ENCODE peak calls at places on chromosome 19, in five cellular contexts. V, B, O, H and F are unnamed samples.

GRCh38 chr19:2150794-2151338 is 500 bp downstream of the AP3D1 start:
- DNase-seq in O (no peak), V (no peak), B (no peak), H (no peak), F (no peak)

GRCh38 chr19:49097453-49098288 is 12.4 kb downstream of the SNRNP70 start:
- DNase-seq in B (peak; percentile 55), V (no peak), O (peak; percentile 85), H (peak; percentile 86), F (peak; percentile 88)

GRCh38 chr19:13100031-13100588 is 2.5 kb downstream of the LYL1 start:
- DNase-seq in H (peak; percentile 70), B (no peak), O (no peak), V (peak; percentile 78), F (peak; percentile 19)

GRCh38 chr19:40633207-40633606 is 32.0 kb downstream of the LTBP4 start:
- DNase-seq in H (no peak), V (no peak), O (no peak), B (peak; percentile 25), F (no peak)

GRCh38 chr19:52734340-52734892 is 428 bp downstream of the ZNF611 start:
- DNase-seq in H (no peak), V (no peak), B (no peak), O (peak; percentile 39), F (no peak)

GRCh38 chr19:49680473-49681351 is 3.6 kb downstream of the PRMT1 start:
- DNase-seq in B (peak; percentile 70), O (peak; percentile 98), V (no peak), H (peak; percentile 93), F (peak; percentile 92)

GRCh38 chr19:48480476-48481190 is 11.5 kb downstream of the CYTH2 start:
- DNase-seq in V (no peak), O (peak; percentile 71), H (no peak), B (no peak), F (no peak)

GRCh38 chr19:1035998-1036621 is 3.8 kb upstream of the ABCA7 start:
- DNase-seq in B (no peak), V (no peak), O (peak; percentile 71), H (peak; percentile 55), F (no peak)

GRCh38 chr19:5218963-5219530 is 121.6 kb downstream of the PTPRS start:
- DNase-seq in B (no peak), H (no peak), V (no peak), O (no peak), F (no peak)

GRCh38 chr19:30214651-30215051 is 157.5 kb upstream of the ZNF536 start:
- DNase-seq in B (no peak), H (no peak), O (no peak), V (peak; percentile 1), F (no peak)

GRCh38 chr19:23070353-23070781 is 46.5 kb upstream of the ZNF730 start:
- DNase-seq in O (peak; percentile 86), V (no peak), H (peak; percentile 35), B (no peak), F (no peak)

GRCh38 chr19:44723299-44723951 is 24.5 kb downstream of the CEACAM16 start:
- DNase-seq in B (no peak), V (no peak), O (no peak), H (no peak), F (no peak)

GRCh38 chr19:13079542-13079986 is 23.1 kb downstream of the LYL1 start:
- DNase-seq in H (peak; percentile 87), V (no peak), B (no peak), O (no peak), F (no peak)

GRCh38 chr19:15463865-15464371 is 426 bp downstream of the RASAL3 start:
- DNase-seq in V (no peak), O (peak; percentile 59), B (no peak), H (no peak), F (no peak)

GRCh38 chr19:2341247-2341705 is 12.8 kb downstream of the SPPL2B start:
- DNase-seq in H (peak; percentile 48), O (no peak), B (no peak), V (no peak), F (no peak)

GRCh38 chr19:58355215-58355796 is 2.0 kb upstream of the A1BG start:
- DNase-seq in H (no peak), V (no peak), B (no peak), O (no peak), F (no peak)

GRCh38 chr19:15464394-15465385 is at the start of gene RASAL3:
- DNase-seq in B (no peak), V (peak; percentile 51), O (peak; percentile 49), H (no peak), F (no peak)

GRCh38 chr19:33430674-33431277 is 57.3 kb downstream of the CEBPG start:
- DNase-seq in B (peak; percentile 25), V (no peak), H (peak; percentile 77), O (peak; percentile 79), F (peak; percentile 93)

GRCh38 chr19:11944656-11945055 is 19.7 kb downstream of the ZNF700 start:
- DNase-seq in B (no peak), V (no peak), O (no peak), H (no peak), F (no peak)

GRCh38 chr19:39303373-39304184 is 7.4 kb downstream of the IFNL1 start:
- DNase-seq in H (no peak), B (peak; percentile 82), V (no peak), O (peak; percentile 87), F (no peak)

GRCh38 chr19:19279062-19279612 is 6.0 kb upstream of the TM6SF2 start:
- DNase-seq in H (no peak), B (no peak), O (no peak), V (no peak), F (no peak)

GRCh38 chr19:56109216-56109615 is 11.9 kb downstream of the ZNF787 start:
- DNase-seq in O (no peak), V (no peak), B (no peak), H (no peak), F (no peak)

GRCh38 chr19:21398851-21399250 is 1.9 kb downstream of the ZNF493 start:
- DNase-seq in O (no peak), B (no peak), V (no peak), H (no peak), F (no peak)

GRCh38 chr19:45195764-45196163 is 17.2 kb downstream of the BLOC1S3 start:
- DNase-seq in V (no peak), B (no peak), O (no peak), H (no peak), F (no peak)

GRCh38 chr19:2446390-2446789 is 10.4 kb downstream of the LMNB2 start:
- DNase-seq in O (no peak), H (no peak), B (no peak), V (no peak), F (no peak)

GRCh38 chr19:54231077-54231931 is 8.5 kb upstream of the LILRB3 start:
- DNase-seq in H (peak; percentile 91), O (peak; percentile 97), V (no peak), B (peak; percentile 80), F (peak; percentile 57)

GRCh38 chr19:14440049-14440448 is 6.9 kb downstream of the PKN1 start:
- DNase-seq in H (peak; percentile 92), V (peak; percentile 37), O (peak; percentile 35), B (no peak), F (no peak)

GRCh38 chr19:38862321-38863059 is 12.7 kb upstream of the HNRNPL start:
- DNase-seq in O (no peak), H (peak; percentile 77), B (no peak), V (no peak), F (no peak)

GRCh38 chr19:4390862-4391693 is 9.3 kb downstream of the SH3GL1 start:
- DNase-seq in H (no peak), O (no peak), B (peak; percentile 91), V (no peak), F (no peak)

GRCh38 chr19:50003810-50004419 is 21.3 kb downstream of the VRK3 start:
- DNase-seq in B (no peak), V (peak; percentile 44), H (peak; percentile 80), O (no peak), F (peak; percentile 93)

GRCh38 chr19:4473708-4474503 is 1.8 kb downstream of the HDGFL2 start:
- DNase-seq in V (no peak), B (no peak), O (peak; percentile 55), H (no peak), F (no peak)

DNA sequence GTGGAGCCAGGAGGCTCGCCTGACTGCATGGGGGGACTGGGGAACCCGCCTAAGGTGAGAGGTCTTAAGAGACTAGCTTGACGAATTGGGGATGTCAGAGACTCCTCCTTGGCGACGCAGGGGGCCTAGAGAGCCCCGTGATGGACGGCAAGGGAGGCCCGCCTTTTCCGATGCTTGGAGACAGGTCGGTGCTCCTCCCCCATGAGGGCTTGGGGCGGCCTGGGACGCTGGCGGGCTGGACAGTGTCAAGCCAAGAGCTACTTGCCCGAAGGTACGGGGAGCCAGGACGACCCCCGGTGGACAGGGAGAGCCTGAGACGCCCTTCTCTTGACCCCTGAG is 636 bp downstream of the SDHAF1 start:
- DNase-seq in B (peak; percentile 27), H (peak; percentile 80), V (no peak), O (peak; percentile 85), F (peak; percentile 78)
- TF ChIP-seq JUNB in B (no peak), H (no peak), V (no peak), O (no peak), F (no peak)

GRCh38 chr19:8413593-8413923 is 453 bp downstream of the MARCHF2 start:
- DNase-seq in O (no peak), H (no peak), V (no peak), B (no peak), F (no peak)

DNA sequence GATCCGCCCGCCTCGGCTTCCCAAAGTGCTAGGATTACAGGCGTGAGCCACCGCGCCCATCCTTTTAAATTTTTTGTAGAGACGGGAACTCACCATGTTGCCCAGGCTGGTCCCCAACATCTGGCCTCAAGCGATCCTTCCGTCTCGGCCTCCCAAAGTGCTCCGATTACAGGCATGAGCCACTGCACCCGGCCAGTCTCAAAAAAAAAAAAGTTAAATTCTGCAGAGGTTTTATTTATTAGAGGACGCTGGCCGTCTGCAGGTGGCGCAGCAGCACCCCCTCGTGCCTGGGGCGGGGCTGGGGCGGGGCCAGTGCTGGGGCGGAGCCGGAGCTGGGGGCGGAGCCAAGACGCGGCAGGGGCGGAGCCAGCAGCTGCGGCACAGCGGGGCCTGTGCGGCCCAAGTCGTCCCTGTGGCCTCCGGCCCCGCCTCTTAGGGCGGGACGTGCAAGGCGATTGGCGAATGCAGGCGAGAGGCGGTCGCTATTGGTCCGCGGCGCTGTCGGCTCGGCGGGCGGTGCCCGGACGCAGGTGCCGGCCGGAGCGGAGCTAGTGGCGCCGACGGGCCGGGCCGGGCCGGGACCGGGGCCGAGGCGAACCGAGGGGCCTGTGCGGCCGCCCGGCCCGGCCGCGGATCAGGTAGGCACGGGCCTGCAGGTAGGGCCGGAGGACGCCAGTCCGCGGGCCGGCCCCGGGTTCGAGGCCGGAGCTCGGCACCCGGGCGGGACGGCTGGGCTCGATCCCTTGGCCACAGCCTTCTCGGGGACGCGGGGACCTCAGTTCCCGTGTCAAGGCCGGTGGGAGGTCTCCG is at the start of gene MARCHF2:
- DNase-seq in H (peak; percentile 97), O (peak; percentile 95), B (peak; percentile 90), V (peak; percentile 73), F (peak; percentile 66)
- TF ChIP-seq JUNB in H (no peak), O (no peak), B (no peak), V (no peak), F (no peak)

GRCh38 chr19:32318884-32319520 is 26.4 kb upstream of the ZNF507 start:
- DNase-seq in H (peak; percentile 49), O (peak; percentile 83), V (no peak), B (no peak), F (peak; percentile 75)
- TF ChIP-seq JUNB in H (no peak), O (no peak), V (no peak), B (no peak), F (no peak)

DNA sequence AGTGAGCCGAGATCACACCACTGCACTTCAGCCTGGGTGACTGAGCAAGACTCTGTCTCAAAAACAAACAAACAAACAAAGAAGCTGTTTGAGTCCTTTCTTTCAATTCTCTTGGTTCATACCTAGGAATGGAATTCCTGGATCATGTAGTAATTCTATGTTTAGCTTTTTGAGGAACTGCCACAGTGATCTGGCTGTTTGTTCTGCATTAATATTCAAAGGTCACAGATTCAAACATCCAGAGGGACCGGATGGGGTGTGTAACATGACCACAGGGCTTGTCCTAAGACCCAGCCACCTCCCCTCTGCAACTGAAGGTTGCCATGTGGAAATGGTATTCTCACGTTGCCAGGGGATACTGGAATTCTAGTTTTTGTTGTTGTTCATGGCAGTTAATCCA is 10.2 kb downstream of the COLGALT1 start:
- DNase-seq in V (no peak), H (no peak), O (no peak), B (no peak), F (peak; percentile 72)
- TF ChIP-seq JUNB in V (no peak), H (no peak), O (no peak), B (no peak), F (no peak)